ENCODE peak calls at places on chromosomes 1 and 21, in four cellular contexts. One of them, this sample, is unnamed.

GRCh38 chr1:117541003-117541402 is 64.8 kb upstream of the TENT5C start:
- DNase-seq in psoas muscle: peak; percentile 47
- DNase-seq in MV-4-11: peak; percentile 21
- DNase-seq in memory B cell: no peak
- DNase-seq in this sample: peak; percentile 45

GRCh38 chr1:11786168-11786567 is 19.6 kb downstream of the MTHFR start:
- DNase-seq in psoas muscle: no peak
- DNase-seq in MV-4-11: no peak
- DNase-seq in memory B cell: no peak
- DNase-seq in this sample: no peak

GRCh38 chr1:35390600-35391494 is 122.3 kb downstream of the ZMYM4 start:
- DNase-seq in psoas muscle: no peak
- DNase-seq in MV-4-11: peak; percentile 21
- DNase-seq in memory B cell: no peak
- DNase-seq in this sample: no peak

GRCh38 chr21:39071623-39072214 is 111.5 kb downstream of the PSMG1 start:
- DNase-seq in psoas muscle: no peak
- DNase-seq in MV-4-11: no peak
- DNase-seq in memory B cell: no peak
- DNase-seq in this sample: peak; percentile 22

GRCh38 chr1:162488219-162488618 is 9.4 kb upstream of the UHMK1 start:
- DNase-seq in psoas muscle: no peak
- DNase-seq in MV-4-11: no peak
- DNase-seq in memory B cell: no peak
- DNase-seq in this sample: no peak

GRCh38 chr21:25897383-25897782 is 162.6 kb downstream of the GABPA start:
- DNase-seq in psoas muscle: no peak
- DNase-seq in MV-4-11: no peak
- DNase-seq in memory B cell: no peak
- DNase-seq in this sample: no peak

GRCh38 chr21:14690886-14691285 is 144.8 kb upstream of the SAMSN1 start:
- DNase-seq in psoas muscle: no peak
- DNase-seq in MV-4-11: peak; percentile 55
- DNase-seq in memory B cell: no peak
- DNase-seq in this sample: no peak

GRCh38 chr1:149884433-149885363 is 14.7 kb upstream of the BOLA1 start:
- DNase-seq in psoas muscle: no peak
- DNase-seq in MV-4-11: peak; percentile 89
- DNase-seq in memory B cell: no peak
- DNase-seq in this sample: peak; percentile 72

GRCh38 chr1:155648207-155649147 is 38.5 kb downstream of the MSTO1 start:
- DNase-seq in psoas muscle: no peak
- DNase-seq in MV-4-11: peak; percentile 64
- DNase-seq in memory B cell: no peak
- DNase-seq in this sample: peak; percentile 92

GRCh38 chr21:38712076-38712475 is 93.7 kb upstream of the ETS2 start:
- DNase-seq in psoas muscle: no peak
- DNase-seq in MV-4-11: peak; percentile 43
- DNase-seq in memory B cell: no peak
- DNase-seq in this sample: peak; percentile 63